ENCODE peak calls at places on chromosomes 7 and 10, in ten cellular contexts. One of them, this sample, is unnamed. For H3K36me3, the result is how much of the 10 kb centered on the place peaks cover.

GRCh38 chr10:98170249-98171117 is 36.0 kb downstream of the R3HCC1L start:
- DNase-seq in Peyer's patch: peak
- DNase-seq in GM23248: peak
- DNase-seq in heart left ventricle: no peak
- DNase-seq in K562: peak
- DNase-seq in hepatocyte: peak
- DNase-seq in fibroblast of lung: peak
- DNase-seq in mesendoderm: peak
- DNase-seq in cardiac muscle cell: peak
- DNase-seq in adrenal gland: peak
- DNase-seq in this sample: no peak

GRCh38 chr7:117269417-117269816 is 53.4 kb downstream of the WNT2 start:
- DNase-seq in Peyer's patch: no peak
- DNase-seq in GM23248: peak
- DNase-seq in heart left ventricle: no peak
- DNase-seq in K562: no peak
- DNase-seq in hepatocyte: no peak
- DNase-seq in fibroblast of lung: peak
- DNase-seq in mesendoderm: no peak
- DNase-seq in cardiac muscle cell: no peak
- DNase-seq in adrenal gland: no peak
- DNase-seq in this sample: no peak

GRCh38 chr10:117743517-117743916 is 201.0 kb downstream of the EMX2 start:
- DNase-seq in Peyer's patch: no peak
- DNase-seq in GM23248: no peak
- DNase-seq in heart left ventricle: no peak
- DNase-seq in K562: no peak
- DNase-seq in hepatocyte: no peak
- DNase-seq in fibroblast of lung: no peak
- DNase-seq in mesendoderm: no peak
- DNase-seq in cardiac muscle cell: no peak
- DNase-seq in adrenal gland: no peak
- DNase-seq in this sample: no peak

GRCh38 chr10:5668429-5668828 is 2.0 kb upstream of the ASB13 start:
- DNase-seq in Peyer's patch: no peak
- DNase-seq in GM23248: no peak
- DNase-seq in heart left ventricle: no peak
- DNase-seq in K562: no peak
- DNase-seq in hepatocyte: no peak
- DNase-seq in fibroblast of lung: no peak
- DNase-seq in mesendoderm: no peak
- DNase-seq in cardiac muscle cell: no peak
- DNase-seq in adrenal gland: no peak
- DNase-seq in this sample: no peak

GRCh38 chr10:16440396-16441105 is 3.7 kb downstream of the PTER start:
- DNase-seq in Peyer's patch: no peak
- DNase-seq in GM23248: peak
- DNase-seq in heart left ventricle: no peak
- DNase-seq in K562: no peak
- DNase-seq in hepatocyte: peak
- DNase-seq in fibroblast of lung: no peak
- DNase-seq in mesendoderm: peak
- DNase-seq in cardiac muscle cell: no peak
- DNase-seq in adrenal gland: no peak
- DNase-seq in this sample: no peak

GRCh38 chr7:145030754-145031153 is 194.9 kb upstream of the TPK1 start:
- DNase-seq in Peyer's patch: no peak
- DNase-seq in GM23248: no peak
- DNase-seq in heart left ventricle: no peak
- DNase-seq in K562: no peak
- DNase-seq in hepatocyte: no peak
- DNase-seq in fibroblast of lung: no peak
- DNase-seq in mesendoderm: peak
- DNase-seq in cardiac muscle cell: no peak
- DNase-seq in adrenal gland: no peak
- DNase-seq in this sample: no peak

GRCh38 chr7:2478387-2478760 is 2.2 kb upstream of the GRIFIN start:
- DNase-seq in Peyer's patch: no peak
- DNase-seq in GM23248: peak
- DNase-seq in heart left ventricle: no peak
- DNase-seq in K562: no peak
- DNase-seq in hepatocyte: no peak
- DNase-seq in fibroblast of lung: peak
- DNase-seq in mesendoderm: no peak
- DNase-seq in cardiac muscle cell: no peak
- DNase-seq in adrenal gland: peak
- DNase-seq in this sample: peak

GRCh38 chr7:40219917-40220316 is 85.1 kb downstream of the SUGCT start:
- DNase-seq in Peyer's patch: no peak
- DNase-seq in GM23248: peak
- DNase-seq in heart left ventricle: no peak
- DNase-seq in K562: no peak
- DNase-seq in hepatocyte: no peak
- DNase-seq in fibroblast of lung: peak
- DNase-seq in mesendoderm: peak
- DNase-seq in cardiac muscle cell: no peak
- DNase-seq in adrenal gland: no peak
- DNase-seq in this sample: no peak

GRCh38 chr7:130387306-130387627 is 7.0 kb downstream of the CPA1 start:
- DNase-seq in Peyer's patch: no peak
- DNase-seq in GM23248: no peak
- DNase-seq in heart left ventricle: no peak
- DNase-seq in K562: no peak
- DNase-seq in hepatocyte: no peak
- DNase-seq in fibroblast of lung: no peak
- DNase-seq in mesendoderm: no peak
- DNase-seq in cardiac muscle cell: no peak
- DNase-seq in adrenal gland: no peak
- DNase-seq in this sample: no peak

GRCh38 chr10:33883881-33884280 is 549.4 kb upstream of the NRP1 start:
- DNase-seq in Peyer's patch: no peak
- DNase-seq in GM23248: no peak
- DNase-seq in heart left ventricle: no peak
- DNase-seq in K562: no peak
- DNase-seq in hepatocyte: no peak
- DNase-seq in fibroblast of lung: no peak
- DNase-seq in mesendoderm: no peak
- DNase-seq in cardiac muscle cell: no peak
- DNase-seq in adrenal gland: no peak
- DNase-seq in this sample: no peak

GRCh38 chr10:5449823-5450222 is 37.5 kb downstream of the NET1 start:
- DNase-seq in Peyer's patch: no peak
- DNase-seq in GM23248: peak
- DNase-seq in heart left ventricle: no peak
- DNase-seq in K562: peak
- DNase-seq in hepatocyte: peak
- DNase-seq in fibroblast of lung: peak
- DNase-seq in mesendoderm: peak
- DNase-seq in cardiac muscle cell: no peak
- DNase-seq in adrenal gland: no peak
- DNase-seq in this sample: no peak

GRCh38 chr10:59997807-59998525 is 91.6 kb upstream of the CCDC6 start:
- DNase-seq in Peyer's patch: no peak
- DNase-seq in GM23248: no peak
- DNase-seq in heart left ventricle: no peak
- DNase-seq in K562: no peak
- DNase-seq in hepatocyte: no peak
- DNase-seq in fibroblast of lung: no peak
- DNase-seq in mesendoderm: no peak
- DNase-seq in cardiac muscle cell: peak
- DNase-seq in adrenal gland: peak
- DNase-seq in this sample: no peak

GRCh38 chr7:17902599-17902998 is 37.7 kb downstream of the SNX13 start:
- DNase-seq in Peyer's patch: no peak
- DNase-seq in GM23248: no peak
- DNase-seq in heart left ventricle: no peak
- DNase-seq in K562: no peak
- DNase-seq in hepatocyte: no peak
- DNase-seq in fibroblast of lung: no peak
- DNase-seq in mesendoderm: peak
- DNase-seq in cardiac muscle cell: no peak
- DNase-seq in adrenal gland: no peak
- DNase-seq in this sample: no peak

GRCh38 chr7:96591900-96592676 is 117.6 kb downstream of the SEM1 start:
- DNase-seq in Peyer's patch: no peak
- DNase-seq in GM23248: peak
- DNase-seq in heart left ventricle: no peak
- DNase-seq in K562: no peak
- DNase-seq in hepatocyte: no peak
- DNase-seq in fibroblast of lung: no peak
- DNase-seq in mesendoderm: peak
- DNase-seq in cardiac muscle cell: no peak
- DNase-seq in adrenal gland: no peak
- DNase-seq in this sample: no peak

GRCh38 chr7:74223711-74224510 is 14.1 kb downstream of the LAT2 start:
- DNase-seq in Peyer's patch: no peak
- DNase-seq in GM23248: no peak
- DNase-seq in heart left ventricle: no peak
- DNase-seq in K562: no peak
- DNase-seq in hepatocyte: no peak
- DNase-seq in fibroblast of lung: no peak
- DNase-seq in mesendoderm: no peak
- DNase-seq in cardiac muscle cell: no peak
- DNase-seq in adrenal gland: no peak
- DNase-seq in this sample: no peak

GRCh38 chr10:86821600-86821999 is 65.2 kb downstream of the BMPR1A start:
- DNase-seq in Peyer's patch: no peak
- DNase-seq in GM23248: peak
- DNase-seq in heart left ventricle: no peak
- DNase-seq in K562: peak
- DNase-seq in hepatocyte: no peak
- DNase-seq in fibroblast of lung: peak
- DNase-seq in mesendoderm: no peak
- DNase-seq in cardiac muscle cell: no peak
- DNase-seq in adrenal gland: no peak
- DNase-seq in this sample: no peak

GRCh38 chr10:4807803-4808507 is 18.1 kb upstream of the AKR1E2 start:
- DNase-seq in Peyer's patch: no peak
- DNase-seq in GM23248: peak
- DNase-seq in heart left ventricle: no peak
- DNase-seq in K562: no peak
- DNase-seq in hepatocyte: no peak
- DNase-seq in fibroblast of lung: peak
- DNase-seq in mesendoderm: peak
- DNase-seq in cardiac muscle cell: no peak
- DNase-seq in adrenal gland: no peak
- DNase-seq in this sample: no peak

GRCh38 chr7:86926732-86927131 is 132.7 kb downstream of the ELAPOR2 start:
- DNase-seq in Peyer's patch: peak
- DNase-seq in GM23248: peak
- DNase-seq in heart left ventricle: no peak
- DNase-seq in K562: peak
- DNase-seq in hepatocyte: peak
- DNase-seq in fibroblast of lung: peak
- DNase-seq in mesendoderm: peak
- DNase-seq in cardiac muscle cell: peak
- DNase-seq in adrenal gland: peak
- DNase-seq in this sample: no peak

GRCh38 chr7:42227931-42228591 is 8.9 kb downstream of the GLI3 start:
- DNase-seq in Peyer's patch: no peak
- DNase-seq in GM23248: peak
- DNase-seq in heart left ventricle: no peak
- DNase-seq in K562: no peak
- DNase-seq in hepatocyte: peak
- DNase-seq in fibroblast of lung: peak
- DNase-seq in mesendoderm: peak
- DNase-seq in cardiac muscle cell: peak
- DNase-seq in adrenal gland: no peak
- DNase-seq in this sample: peak

GRCh38 chr10:99522511-99523250 is 10.1 kb upstream of the NKX2-3 start:
- DNase-seq in Peyer's patch: no peak
- DNase-seq in GM23248: no peak
- DNase-seq in heart left ventricle: no peak
- DNase-seq in K562: no peak
- DNase-seq in hepatocyte: no peak
- DNase-seq in fibroblast of lung: no peak
- DNase-seq in mesendoderm: peak
- DNase-seq in cardiac muscle cell: no peak
- DNase-seq in adrenal gland: no peak
- DNase-seq in this sample: no peak
- H3K4me3 ChIP-seq in Peyer's patch: peak
- H3K4me3 ChIP-seq in GM23248: no peak
- H3K4me3 ChIP-seq in heart left ventricle: no peak
- H3K4me3 ChIP-seq in K562: no peak
- H3K4me3 ChIP-seq in hepatocyte: no peak
- H3K4me3 ChIP-seq in fibroblast of lung: no peak
- H3K4me3 ChIP-seq in mesendoderm: no peak
- H3K4me3 ChIP-seq in cardiac muscle cell: peak
- H3K4me3 ChIP-seq in adrenal gland: no peak
- H3K4me3 ChIP-seq in this sample: no peak

DNA sequence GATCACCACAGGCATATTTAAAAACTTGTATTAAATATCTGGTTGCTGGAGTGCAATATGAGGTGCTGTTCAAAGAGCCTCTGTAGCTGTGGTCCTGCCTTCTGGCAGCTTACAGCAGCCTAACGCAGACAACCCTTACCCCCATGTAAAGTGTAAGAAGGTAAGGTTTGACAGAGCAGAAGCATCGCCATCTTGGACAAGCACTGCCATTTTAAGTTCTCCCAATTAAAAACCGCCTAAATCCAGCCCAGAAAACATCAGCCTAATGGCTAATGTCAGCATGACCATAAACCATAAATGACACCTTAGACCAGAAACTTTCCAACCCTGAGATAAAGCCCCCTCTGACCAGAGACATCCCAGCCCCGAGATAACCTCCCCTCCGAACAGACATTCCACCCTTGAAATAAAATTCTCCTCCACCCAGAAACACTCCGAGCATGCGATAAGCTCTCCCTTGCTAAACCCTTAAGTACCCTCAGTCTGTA is 5.3 kb upstream of the OIT3 start:
- DNase-seq in Peyer's patch: no peak
- DNase-seq in GM23248: no peak
- DNase-seq in heart left ventricle: no peak
- DNase-seq in K562: peak
- DNase-seq in hepatocyte: no peak
- DNase-seq in fibroblast of lung: no peak
- DNase-seq in mesendoderm: no peak
- DNase-seq in cardiac muscle cell: no peak
- DNase-seq in adrenal gland: no peak
- DNase-seq in this sample: no peak
- H3K36me3 ChIP-seq in Peyer's patch: under half
- H3K36me3 ChIP-seq in GM23248: under half
- H3K36me3 ChIP-seq in heart left ventricle: under half
- H3K36me3 ChIP-seq in K562: under half
- H3K36me3 ChIP-seq in hepatocyte: under half
- H3K36me3 ChIP-seq in fibroblast of lung: under half
- H3K36me3 ChIP-seq in mesendoderm: under half
- H3K36me3 ChIP-seq in cardiac muscle cell: under half
- H3K36me3 ChIP-seq in adrenal gland: under half
- H3K36me3 ChIP-seq in this sample: under half

GRCh38 chr10:119268428-119268827 is 61.1 kb downstream of the GRK5 start:
- DNase-seq in Peyer's patch: no peak
- DNase-seq in GM23248: no peak
- DNase-seq in heart left ventricle: no peak
- DNase-seq in K562: no peak
- DNase-seq in hepatocyte: no peak
- DNase-seq in fibroblast of lung: no peak
- DNase-seq in mesendoderm: no peak
- DNase-seq in cardiac muscle cell: no peak
- DNase-seq in adrenal gland: no peak
- DNase-seq in this sample: no peak
- H3K27ac ChIP-seq in Peyer's patch: peak
- H3K27ac ChIP-seq in GM23248: no peak
- H3K27ac ChIP-seq in heart left ventricle: peak
- H3K27ac ChIP-seq in K562: no peak
- H3K27ac ChIP-seq in hepatocyte: peak
- H3K27ac ChIP-seq in fibroblast of lung: peak
- H3K27ac ChIP-seq in mesendoderm: no peak
- H3K27ac ChIP-seq in cardiac muscle cell: no peak
- H3K27ac ChIP-seq in adrenal gland: no peak
- H3K27ac ChIP-seq in this sample: no peak

GRCh38 chr7:44162785-44163395 is 21.8 kb upstream of the MYL7 start:
- DNase-seq in Peyer's patch: no peak
- DNase-seq in GM23248: peak
- DNase-seq in heart left ventricle: no peak
- DNase-seq in K562: no peak
- DNase-seq in hepatocyte: no peak
- DNase-seq in fibroblast of lung: no peak
- DNase-seq in mesendoderm: peak
- DNase-seq in cardiac muscle cell: no peak
- DNase-seq in adrenal gland: no peak
- DNase-seq in this sample: peak
- H3K4me3 ChIP-seq in Peyer's patch: no peak
- H3K4me3 ChIP-seq in GM23248: no peak
- H3K4me3 ChIP-seq in heart left ventricle: no peak
- H3K4me3 ChIP-seq in K562: no peak
- H3K4me3 ChIP-seq in hepatocyte: no peak
- H3K4me3 ChIP-seq in fibroblast of lung: no peak
- H3K4me3 ChIP-seq in mesendoderm: no peak
- H3K4me3 ChIP-seq in cardiac muscle cell: no peak
- H3K4me3 ChIP-seq in adrenal gland: no peak
- H3K4me3 ChIP-seq in this sample: no peak

This sample was measured in aorta.